ENCODE peak calls at places on chromosomes 4 and X, in ten cellular contexts. H is activated CD8-positive, alpha-beta memory T cell treated with anti-CD3 and anti-CD28 coated beads for 48 hours; F is activated CD8-positive, alpha-beta T cell treated with anti-CD3 and anti-CD28 coated beads, Interleukin-2, amount 10 ng/mL, durations not matched to agents 7 days and 5 days; W is H54; T is memory B cell; C is iPS-NIHi11; J is activated naive CD4-positive, alpha-beta T cell treated with anti-CD3 and anti-CD28 coated beads, Interleukin-2, amount 10 ng/mL, durations not matched to agents 7 days and 5 days; P is anterior cingulate cortex; I is small intestine; U is central memory CD4-positive, alpha-beta T cell. V is an unnamed sample.

GRCh38 chrX:27915617-27916016 is 65.6 kb downstream of the DCAF8L1 start:
- DNase-seq in I (peak), U (no peak), W (no peak), P (no peak), F (no peak), J (no peak), H (no peak), T (no peak), C (no peak), V (no peak)

GRCh38 chr4:168678751-168679366 is 182.0 kb downstream of the PALLD start:
- DNase-seq in H (no peak), P (no peak), U (no peak), T (no peak), I (no peak), F (no peak), J (no peak), C (no peak), W (no peak), V (no peak)

GRCh38 chrX:101040197-101040596 is 11.7 kb downstream of the TRMT2B start:
- DNase-seq in C (no peak), W (no peak), I (no peak), J (no peak), U (no peak), T (no peak), P (no peak), F (no peak), H (no peak), V (no peak)

GRCh38 chr4:99536148-99536728 is 25.4 kb downstream of the C4orf17 start:
- DNase-seq in P (no peak), J (no peak), W (no peak), C (no peak), F (no peak), U (no peak), T (no peak), I (no peak), H (no peak), V (no peak)

GRCh38 chrX:78333521-78333920 is 6.1 kb upstream of the CYSLTR1 start:
- DNase-seq in P (no peak), W (no peak), T (no peak), C (no peak), H (no peak), F (no peak), J (no peak), I (no peak), U (peak), V (no peak)

GRCh38 chrX:65706041-65706828 is 38.8 kb downstream of the MSN start:
- DNase-seq in P (no peak), F (no peak), U (no peak), J (no peak), I (no peak), H (peak), W (peak), C (peak), T (no peak), V (no peak)

GRCh38 chr4:43373201-43373600 is 480.7 kb downstream of the GRXCR1 start:
- DNase-seq in I (no peak), T (no peak), P (no peak), J (no peak), F (no peak), U (no peak), H (no peak), C (no peak), W (no peak), V (no peak)

GRCh38 chr4:78659264-78659663 is 107.7 kb downstream of the ANXA3 start:
- DNase-seq in J (no peak), I (no peak), H (no peak), W (no peak), U (no peak), P (no peak), T (no peak), F (no peak), C (no peak), V (no peak)

GRCh38 chr4:73257995-73258667 is 467 bp downstream of the ANKRD17 start:
- DNase-seq in U (no peak), H (peak), P (peak), C (peak), T (no peak), F (no peak), W (no peak), I (no peak), J (no peak), V (peak)

GRCh38 chrX:39104745-39105144 is 303.5 kb downstream of the MID1IP1 start:
- DNase-seq in U (no peak), F (no peak), T (no peak), P (no peak), W (no peak), H (no peak), C (no peak), J (no peak), I (no peak), V (no peak)

GRCh38 chr4:165707126-165707525 is 165.9 kb upstream of the TLL1 start:
- DNase-seq in C (no peak), U (no peak), J (no peak), H (no peak), I (no peak), P (no peak), T (no peak), F (no peak), W (no peak), V (no peak)

GRCh38 chrX:108537005-108537404 is 97.4 kb downstream of the COL4A5 start:
- DNase-seq in P (no peak), F (peak), T (no peak), U (no peak), I (peak), J (no peak), H (no peak), C (peak), W (no peak), V (peak)